ENCODE peak calls at places on chromosomes 12 and 14, in six cellular contexts. V is SK-N-SH, Q is transverse colon, U is Panc1, H is HCT116, G is prostate gland. P is an unnamed sample.

GRCh38 chr14:62939970-62940369 is 105.3 kb downstream of the KCNH5 start:
- DNase-seq in U (no peak), Q (no peak), H (no peak), G (no peak), V (no peak), P (no peak)

GRCh38 chr14:34120185-34120977 is 169.5 kb upstream of the EGLN3 start:
- DNase-seq in U (no peak), H (no peak), Q (no peak), G (no peak), V (no peak), P (no peak)

GRCh38 chr14:69780952-69781351 is 14.0 kb downstream of the SRSF5 start:
- DNase-seq in V (no peak), H (no peak), G (no peak), U (no peak), Q (no peak), P (no peak)

GRCh38 chr14:90445011-90445410 is 48.2 kb downstream of the CALM1 start:
- DNase-seq in G (no peak), U (no peak), V (no peak), Q (no peak), H (no peak), P (no peak)

GRCh38 chr14:91258876-91259275 is 14.4 kb upstream of the GPR68 start:
- DNase-seq in Q (no peak), H (no peak), V (no peak), U (no peak), G (no peak), P (no peak)

GRCh38 chr12:122207391-122207790 is 3.9 kb downstream of the B3GNT4 start:
- DNase-seq in V (no peak), U (no peak), G (no peak), Q (no peak), H (no peak), P (no peak)

GRCh38 chr12:58288191-58288590 is 346.8 kb downstream of the ATP23 start:
- DNase-seq in U (no peak), H (no peak), Q (no peak), G (no peak), V (peak; percentile 9), P (no peak)

GRCh38 chr12:106147956-106148355 is 9.2 kb upstream of the NUAK1 start:
- DNase-seq in V (peak; percentile 83), H (no peak), Q (peak; percentile 44), U (no peak), G (peak; percentile 51), P (peak; percentile 84)

GRCh38 chr12:1662761-1663439 is 28.0 kb upstream of the ADIPOR2 start:
- DNase-seq in U (no peak), Q (peak; percentile 86), V (peak; percentile 47), G (peak; percentile 38), H (peak; percentile 87), P (peak; percentile 88)

GRCh38 chr12:93208011-93208410 is 169.7 kb upstream of the NUDT4 start:
- DNase-seq in H (no peak), U (no peak), V (no peak), Q (no peak), G (no peak), P (no peak)

DNA sequence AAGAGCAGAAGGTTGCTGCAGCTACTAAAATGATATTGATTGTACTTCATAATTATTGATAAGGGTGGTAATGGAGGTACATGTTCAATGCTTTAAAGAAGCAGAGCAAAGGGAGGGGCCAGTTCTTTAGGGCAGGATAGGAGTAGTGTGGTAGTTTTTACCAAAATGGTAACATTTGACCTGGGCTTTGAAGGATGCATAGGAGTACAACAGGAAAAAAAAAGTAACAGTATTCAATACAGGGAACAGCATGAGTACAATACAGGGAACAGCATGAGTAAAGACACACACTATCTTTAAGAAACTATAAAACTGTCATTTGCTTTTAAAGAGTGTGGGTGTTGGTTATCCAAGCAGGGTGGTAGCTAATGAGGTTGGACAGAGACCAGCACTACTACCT is 215.0 kb upstream of the CRY1 start:
- DNase-seq in H (no peak), U (no peak), Q (no peak), V (no peak), G (no peak), P (no peak)
- TF ChIP-seq POLR2AphosphoS5 in H (no peak), U (no peak), Q (no peak), V (no peak), G (no peak), P (no peak)

GRCh38 chr12:38141239-38141638 is 175.3 kb upstream of the ALG10B start:
- DNase-seq in V (no peak), Q (no peak), G (no peak), H (no peak), U (no peak), P (no peak)

GRCh38 chr12:38142974-38143373 is 173.6 kb upstream of the ALG10B start:
- DNase-seq in V (no peak), U (no peak), Q (no peak), H (no peak), G (no peak), P (no peak)

GRCh38 chr12:38141861-38142260 is 174.7 kb upstream of the ALG10B start:
- DNase-seq in U (no peak), G (no peak), V (no peak), Q (no peak), H (no peak), P (no peak)

GRCh38 chr12:38144601-38145436 is 171.8 kb upstream of the ALG10B start:
- DNase-seq in H (no peak), G (no peak), V (no peak), U (no peak), Q (no peak), P (no peak)

GRCh38 chr12:38144049-38144448 is 172.5 kb upstream of the ALG10B start:
- DNase-seq in H (no peak), U (no peak), Q (no peak), V (no peak), G (no peak), P (no peak)
- H3K9me3 ChIP-seq in H (no peaks in the 10 kb centered on the region), U (no peaks in the 10 kb centered on the region), Q (peaks cover 5% of the 10 kb centered on the region), V (no peaks in the 10 kb centered on the region), G (no peaks in the 10 kb centered on the region), P (peaks cover 7% of the 10 kb centered on the region)

GRCh38 chr14:100623557-100623956 is 36.3 kb upstream of the BEGAIN start:
- DNase-seq in V (no peak), H (no peak), G (no peak), Q (peak; percentile 4), U (no peak), P (no peak)

GRCh38 chr14:100622708-100623485 is 35.7 kb upstream of the BEGAIN start:
- DNase-seq in H (no peak), Q (peak; percentile 11), U (no peak), G (no peak), V (no peak), P (no peak)

GRCh38 chr14:100621806-100622205 is 34.6 kb upstream of the BEGAIN start:
- DNase-seq in G (no peak), V (peak; percentile 52), U (no peak), Q (peak; percentile 8), H (peak; percentile 15), P (no peak)

GRCh38 chr14:100622234-100622633 is 35.0 kb upstream of the BEGAIN start:
- DNase-seq in U (no peak), Q (peak; percentile 28), G (no peak), H (no peak), V (peak; percentile 10), P (no peak)

DNA sequence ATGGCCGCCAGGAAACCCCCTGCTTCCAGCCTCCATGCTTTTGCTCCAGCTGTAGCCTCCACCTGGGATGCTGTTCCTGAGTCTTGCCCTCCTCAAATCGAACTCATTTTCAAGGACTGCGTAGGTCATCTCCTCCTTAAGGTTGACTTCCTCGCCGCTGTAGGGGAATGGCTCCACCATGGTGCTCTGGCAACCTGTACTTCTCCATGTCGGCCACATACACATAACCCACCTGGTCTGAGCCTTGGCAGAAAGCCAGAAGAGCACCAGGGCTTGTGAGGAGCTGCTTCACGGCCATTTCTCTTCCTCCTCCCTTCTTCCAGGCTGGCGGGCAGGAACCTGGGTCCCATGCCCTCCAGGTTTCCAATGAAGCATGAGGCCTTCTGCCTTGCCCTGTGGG is 36.7 kb upstream of the BEGAIN start:
- DNase-seq in U (no peak), V (no peak), G (no peak), Q (peak; percentile 4), H (no peak), P (no peak)
- H3K27me3 ChIP-seq in U (no peaks in the 10 kb centered on the region), V (no peaks in the 10 kb centered on the region), G (no peaks in the 10 kb centered on the region), Q (peaks cover 16% of the 10 kb centered on the region), H (no peaks in the 10 kb centered on the region), P (no peaks in the 10 kb centered on the region)

DNA sequence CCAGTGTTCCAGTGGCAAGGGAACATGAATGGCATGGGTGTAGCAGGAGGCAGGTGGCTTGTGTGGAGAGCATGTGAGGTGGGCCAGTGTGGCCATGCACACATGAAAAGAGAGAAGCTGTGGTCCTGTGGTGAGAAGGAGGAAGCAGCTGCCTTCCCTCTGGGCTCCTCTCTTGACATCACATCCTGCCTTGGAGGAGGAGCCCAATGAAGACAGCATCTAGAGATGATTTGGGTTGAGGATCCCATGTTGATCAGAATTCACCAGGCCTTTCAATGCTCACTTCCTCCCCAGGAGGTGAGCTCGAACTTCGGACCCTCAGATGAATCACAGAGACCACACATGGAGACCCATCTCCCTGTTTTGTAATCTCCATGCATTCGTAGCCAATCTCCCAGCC is 82.6 kb downstream of the LRRC74A start:
- DNase-seq in V (no peak), U (no peak), G (no peak), H (no peak), Q (peak; percentile 31), P (no peak)
- TF ChIP-seq POLR2AphosphoS5 in V (no peak), U (no peak), G (no peak), H (no peak), Q (no peak), P (no peak)

GRCh38 chr14:68622856-68623255 is 170.0 kb downstream of the ZFP36L1 start:
- DNase-seq in G (no peak), U (no peak), H (no peak), Q (no peak), V (no peak), P (no peak)
- H3K9me3 ChIP-seq in G (no peaks in the 10 kb centered on the region), U (no peaks in the 10 kb centered on the region), H (peaks cover 10% of the 10 kb centered on the region), Q (peaks cover 2% of the 10 kb centered on the region), V (no peaks in the 10 kb centered on the region), P (peaks cover 8% of the 10 kb centered on the region)

DNA sequence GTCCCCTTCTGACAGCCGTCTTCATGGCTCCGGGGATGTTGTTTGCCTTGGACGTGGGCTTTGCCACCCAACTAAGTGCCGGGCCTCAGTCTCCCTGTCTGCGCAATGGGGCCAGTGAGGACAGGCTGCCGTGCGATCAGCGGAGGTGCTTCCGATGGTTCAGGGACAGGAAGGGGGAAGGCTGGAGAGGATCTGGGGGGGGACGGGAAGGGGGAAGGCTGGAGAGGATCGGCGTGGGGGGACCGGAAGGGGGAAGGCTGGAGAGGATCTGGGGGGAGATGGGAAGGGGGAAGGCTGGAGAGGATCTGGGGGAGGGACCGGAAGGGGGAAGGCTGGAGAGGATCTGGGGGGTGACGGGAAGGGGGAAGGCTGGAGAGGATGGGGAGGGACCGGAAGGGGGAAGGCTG is 3.4 kb downstream of the MMP17 start:
- DNase-seq in U (no peak), V (no peak), Q (no peak), G (no peak), H (no peak), P (no peak)
- H3K27me3 ChIP-seq in U (no peaks in the 10 kb centered on the region), V (no peaks in the 10 kb centered on the region), Q (peaks cover 69% of the 10 kb centered on the region), G (peaks cover 14% of the 10 kb centered on the region), H (no peaks in the 10 kb centered on the region), P (peaks cover 38% of the 10 kb centered on the region)

P was measured in upper lobe of left lung.